ENCODE peak calls at places on chromosome 19, in six cellular contexts. One of them, this sample, is unnamed. For H3K36me3, the result is how much of the 10 kb centered on the place peaks cover.

GRCh38 chr19:56864443-56865125 is 24.1 kb upstream of the PEG3 start:
- DNase-seq in H7: no peak
- DNase-seq in BJ: no peak
- DNase-seq in Peyer's patch: no peak
- DNase-seq in HCT116: no peak
- DNase-seq in thoracic aorta: no peak
- DNase-seq in this sample: no peak

GRCh38 chr19:29478578-29479565 is 46.9 kb upstream of the VSTM2B start:
- DNase-seq in H7: peak
- DNase-seq in BJ: no peak
- DNase-seq in Peyer's patch: no peak
- DNase-seq in HCT116: peak
- DNase-seq in thoracic aorta: no peak
- DNase-seq in this sample: no peak

GRCh38 chr19:13098291-13099072 is 4.2 kb downstream of the LYL1 start:
- DNase-seq in H7: peak
- DNase-seq in BJ: no peak
- DNase-seq in Peyer's patch: peak
- DNase-seq in HCT116: no peak
- DNase-seq in thoracic aorta: no peak
- DNase-seq in this sample: peak

GRCh38 chr19:2207991-2208860 is 27.9 kb downstream of the PLEKHJ1 start:
- DNase-seq in H7: no peak
- DNase-seq in BJ: peak
- DNase-seq in Peyer's patch: peak
- DNase-seq in HCT116: no peak
- DNase-seq in thoracic aorta: peak
- DNase-seq in this sample: no peak

GRCh38 chr19:55635856-55636440 is 4.9 kb upstream of the ZNF580 start:
- DNase-seq in H7: peak
- DNase-seq in BJ: no peak
- DNase-seq in Peyer's patch: no peak
- DNase-seq in HCT116: no peak
- DNase-seq in thoracic aorta: no peak
- DNase-seq in this sample: no peak

GRCh38 chr19:44757057-44757734 is 8.7 kb downstream of the BCL3 start:
- DNase-seq in H7: peak
- DNase-seq in BJ: no peak
- DNase-seq in Peyer's patch: no peak
- DNase-seq in HCT116: no peak
- DNase-seq in thoracic aorta: peak
- DNase-seq in this sample: no peak

GRCh38 chr19:47518139-47518538 is 3.3 kb upstream of the NAPA start:
- DNase-seq in H7: no peak
- DNase-seq in BJ: no peak
- DNase-seq in Peyer's patch: peak
- DNase-seq in HCT116: no peak
- DNase-seq in thoracic aorta: no peak
- DNase-seq in this sample: no peak

GRCh38 chr19:39110263-39110967 is 15.2 kb upstream of the PAK4 start:
- DNase-seq in H7: peak
- DNase-seq in BJ: no peak
- DNase-seq in Peyer's patch: peak
- DNase-seq in HCT116: peak
- DNase-seq in thoracic aorta: no peak
- DNase-seq in this sample: peak

GRCh38 chr19:29715695-29716581 is 877 bp upstream of the C19orf12 start:
- DNase-seq in H7: no peak
- DNase-seq in BJ: no peak
- DNase-seq in Peyer's patch: no peak
- DNase-seq in HCT116: no peak
- DNase-seq in thoracic aorta: no peak
- DNase-seq in this sample: no peak

GRCh38 chr19:16619456-16619855 is 8.5 kb downstream of the MED26 start:
- DNase-seq in H7: no peak
- DNase-seq in BJ: no peak
- DNase-seq in Peyer's patch: no peak
- DNase-seq in HCT116: no peak
- DNase-seq in thoracic aorta: no peak
- DNase-seq in this sample: no peak

GRCh38 chr19:54333586-54334298 is 5.2 kb downstream of the LILRA4 start:
- DNase-seq in H7: no peak
- DNase-seq in BJ: no peak
- DNase-seq in Peyer's patch: no peak
- DNase-seq in HCT116: no peak
- DNase-seq in thoracic aorta: no peak
- DNase-seq in this sample: no peak

GRCh38 chr19:33446918-33447293 is 73.4 kb downstream of the CEBPG start:
- DNase-seq in H7: no peak
- DNase-seq in BJ: no peak
- DNase-seq in Peyer's patch: no peak
- DNase-seq in HCT116: no peak
- DNase-seq in thoracic aorta: no peak
- DNase-seq in this sample: no peak

GRCh38 chr19:33812388-33813330 is 16.0 kb downstream of the KCTD15 start:
- DNase-seq in H7: peak
- DNase-seq in BJ: no peak
- DNase-seq in Peyer's patch: no peak
- DNase-seq in HCT116: no peak
- DNase-seq in thoracic aorta: no peak
- DNase-seq in this sample: no peak

GRCh38 chr19:33062902-33063301 is 1.8 kb downstream of the RHPN2 start:
- DNase-seq in H7: peak
- DNase-seq in BJ: no peak
- DNase-seq in Peyer's patch: no peak
- DNase-seq in HCT116: no peak
- DNase-seq in thoracic aorta: no peak
- DNase-seq in this sample: no peak

GRCh38 chr19:9531933-9532332 is 6.5 kb downstream of the ZNF426 start:
- DNase-seq in H7: no peak
- DNase-seq in BJ: no peak
- DNase-seq in Peyer's patch: no peak
- DNase-seq in HCT116: no peak
- DNase-seq in thoracic aorta: no peak
- DNase-seq in this sample: no peak

GRCh38 chr19:18321729-18322091 is 1.2 kb downstream of the LSM4 start:
- DNase-seq in H7: no peak
- DNase-seq in BJ: no peak
- DNase-seq in Peyer's patch: no peak
- DNase-seq in HCT116: no peak
- DNase-seq in thoracic aorta: no peak
- DNase-seq in this sample: no peak

GRCh38 chr19:38209671-38210457 is 14.2 kb downstream of the DPF1 start:
- DNase-seq in H7: peak
- DNase-seq in BJ: no peak
- DNase-seq in Peyer's patch: peak
- DNase-seq in HCT116: no peak
- DNase-seq in thoracic aorta: peak
- DNase-seq in this sample: peak

GRCh38 chr19:48329167-48329891 is 4.0 kb downstream of the EMP3 start:
- DNase-seq in H7: peak
- DNase-seq in BJ: no peak
- DNase-seq in Peyer's patch: peak
- DNase-seq in HCT116: no peak
- DNase-seq in thoracic aorta: no peak
- DNase-seq in this sample: no peak

GRCh38 chr19:19342086-19343015 is 21.7 kb downstream of the MAU2 start:
- DNase-seq in H7: peak
- DNase-seq in BJ: no peak
- DNase-seq in Peyer's patch: peak
- DNase-seq in HCT116: peak
- DNase-seq in thoracic aorta: no peak
- DNase-seq in this sample: peak

GRCh38 chr19:16449330-16449961 is 22.3 kb downstream of the EPS15L1 start:
- DNase-seq in H7: no peak
- DNase-seq in BJ: no peak
- DNase-seq in Peyer's patch: peak
- DNase-seq in HCT116: no peak
- DNase-seq in thoracic aorta: no peak
- DNase-seq in this sample: no peak

GRCh38 chr19:56291857-56292256 is 19.3 kb downstream of the EDDM13 start:
- DNase-seq in H7: no peak
- DNase-seq in BJ: no peak
- DNase-seq in Peyer's patch: no peak
- DNase-seq in HCT116: no peak
- DNase-seq in thoracic aorta: no peak
- DNase-seq in this sample: no peak

GRCh38 chr19:14410054-14410774 is 8.9 kb downstream of the DDX39A start:
- DNase-seq in H7: peak
- DNase-seq in BJ: no peak
- DNase-seq in Peyer's patch: peak
- DNase-seq in HCT116: no peak
- DNase-seq in thoracic aorta: no peak
- DNase-seq in this sample: no peak

GRCh38 chr19:14407889-14408640 is 11.1 kb downstream of the DDX39A start:
- DNase-seq in H7: peak
- DNase-seq in BJ: no peak
- DNase-seq in Peyer's patch: no peak
- DNase-seq in HCT116: no peak
- DNase-seq in thoracic aorta: no peak
- DNase-seq in this sample: no peak

GRCh38 chr19:14408641-14409120 is 10.5 kb downstream of the DDX39A start:
- DNase-seq in H7: peak
- DNase-seq in BJ: no peak
- DNase-seq in Peyer's patch: no peak
- DNase-seq in HCT116: no peak
- DNase-seq in thoracic aorta: no peak
- DNase-seq in this sample: no peak

GRCh38 chr19:14410775-14411134 is 8.4 kb downstream of the DDX39A start:
- DNase-seq in H7: peak
- DNase-seq in BJ: no peak
- DNase-seq in Peyer's patch: no peak
- DNase-seq in HCT116: no peak
- DNase-seq in thoracic aorta: no peak
- DNase-seq in this sample: no peak

GRCh38 chr19:14409157-14410053 is 9.7 kb downstream of the DDX39A start:
- DNase-seq in H7: peak
- DNase-seq in BJ: no peak
- DNase-seq in Peyer's patch: no peak
- DNase-seq in HCT116: no peak
- DNase-seq in thoracic aorta: no peak
- DNase-seq in this sample: no peak
- H3K36me3 ChIP-seq in H7: under half
- H3K36me3 ChIP-seq in BJ: half or more
- H3K36me3 ChIP-seq in Peyer's patch: under half
- H3K36me3 ChIP-seq in HCT116: under half
- H3K36me3 ChIP-seq in thoracic aorta: half or more
- H3K36me3 ChIP-seq in this sample: under half

DNA sequence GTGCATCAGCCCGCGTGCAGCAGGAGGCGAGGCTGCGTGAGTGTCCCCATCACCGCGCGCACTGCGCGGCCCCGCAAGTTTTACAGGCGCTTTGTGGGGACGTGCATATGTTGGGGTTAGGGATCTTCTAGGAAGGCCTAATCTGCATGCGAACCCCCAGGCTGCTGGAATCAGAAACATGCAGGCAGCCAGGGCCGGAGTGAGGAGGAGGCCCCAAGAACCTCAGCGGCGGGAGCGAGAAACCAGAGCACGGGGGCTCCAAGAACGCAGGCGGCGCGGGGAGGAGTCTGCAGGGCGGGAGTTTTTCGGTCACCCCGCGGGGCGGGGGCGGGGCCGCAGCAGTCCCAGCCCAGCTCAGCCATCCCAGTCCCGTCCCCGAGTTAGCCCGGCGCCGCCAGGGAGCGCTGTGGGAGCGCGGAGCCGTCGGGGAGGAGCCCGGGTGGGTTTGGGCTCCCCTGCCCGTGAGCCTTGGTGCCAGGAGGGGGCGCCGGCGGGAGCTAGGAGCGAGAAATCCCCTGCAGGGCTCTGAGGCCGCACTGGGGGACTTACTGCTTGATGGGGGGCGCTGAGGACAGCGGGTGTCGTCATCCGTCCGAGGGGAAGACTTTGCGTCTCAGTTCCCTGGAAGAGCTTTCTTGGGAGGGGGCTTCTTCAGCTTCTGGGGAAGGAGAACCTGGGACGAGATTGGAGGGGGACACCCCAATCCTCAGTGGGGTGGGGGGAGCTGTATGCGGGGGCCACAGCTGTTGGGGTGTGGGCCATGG is 933 bp upstream of the NRTN start:
- DNase-seq in H7: peak
- DNase-seq in BJ: no peak
- DNase-seq in Peyer's patch: peak
- DNase-seq in HCT116: peak
- DNase-seq in thoracic aorta: no peak
- DNase-seq in this sample: peak
- H3K36me3 ChIP-seq in H7: under half
- H3K36me3 ChIP-seq in BJ: under half
- H3K36me3 ChIP-seq in Peyer's patch: under half
- H3K36me3 ChIP-seq in HCT116: under half
- H3K36me3 ChIP-seq in thoracic aorta: under half
- H3K36me3 ChIP-seq in this sample: under half

GRCh38 chr19:53088091-53088490 is 15.1 kb downstream of the ZNF160 start:
- DNase-seq in H7: no peak
- DNase-seq in BJ: no peak
- DNase-seq in Peyer's patch: no peak
- DNase-seq in HCT116: no peak
- DNase-seq in thoracic aorta: no peak
- DNase-seq in this sample: no peak
- H3K36me3 ChIP-seq in H7: under half
- H3K36me3 ChIP-seq in BJ: under half
- H3K36me3 ChIP-seq in Peyer's patch: under half
- H3K36me3 ChIP-seq in HCT116: under half
- H3K36me3 ChIP-seq in thoracic aorta: half or more
- H3K36me3 ChIP-seq in this sample: under half

GRCh38 chr19:3653865-3654513 is 27.4 kb upstream of the CACTIN start:
- DNase-seq in H7: peak
- DNase-seq in BJ: no peak
- DNase-seq in Peyer's patch: no peak
- DNase-seq in HCT116: no peak
- DNase-seq in thoracic aorta: no peak
- DNase-seq in this sample: no peak
- H3K36me3 ChIP-seq in H7: under half
- H3K36me3 ChIP-seq in BJ: under half
- H3K36me3 ChIP-seq in Peyer's patch: under half
- H3K36me3 ChIP-seq in HCT116: under half
- H3K36me3 ChIP-seq in thoracic aorta: half or more
- H3K36me3 ChIP-seq in this sample: under half

GRCh38 chr19:49926520-49926919 is 2.5 kb upstream of the ATF5 start:
- DNase-seq in H7: no peak
- DNase-seq in BJ: no peak
- DNase-seq in Peyer's patch: no peak
- DNase-seq in HCT116: no peak
- DNase-seq in thoracic aorta: no peak
- DNase-seq in this sample: no peak

GRCh38 chr19:49927526-49928264 is 1.3 kb upstream of the ATF5 start:
- DNase-seq in H7: no peak
- DNase-seq in BJ: no peak
- DNase-seq in Peyer's patch: no peak
- DNase-seq in HCT116: no peak
- DNase-seq in thoracic aorta: no peak
- DNase-seq in this sample: no peak

GRCh38 chr19:49924004-49924880 is 4.8 kb upstream of the ATF5 start:
- DNase-seq in H7: peak
- DNase-seq in BJ: no peak
- DNase-seq in Peyer's patch: no peak
- DNase-seq in HCT116: no peak
- DNase-seq in thoracic aorta: no peak
- DNase-seq in this sample: no peak

GRCh38 chr19:49923055-49924003 is 5.7 kb upstream of the ATF5 start:
- DNase-seq in H7: peak
- DNase-seq in BJ: no peak
- DNase-seq in Peyer's patch: peak
- DNase-seq in HCT116: no peak
- DNase-seq in thoracic aorta: no peak
- DNase-seq in this sample: no peak

GRCh38 chr19:49925486-49925885 is 3.5 kb upstream of the ATF5 start:
- DNase-seq in H7: no peak
- DNase-seq in BJ: no peak
- DNase-seq in Peyer's patch: no peak
- DNase-seq in HCT116: no peak
- DNase-seq in thoracic aorta: no peak
- DNase-seq in this sample: no peak
- H3K36me3 ChIP-seq in H7: under half
- H3K36me3 ChIP-seq in BJ: under half
- H3K36me3 ChIP-seq in Peyer's patch: under half
- H3K36me3 ChIP-seq in HCT116: under half
- H3K36me3 ChIP-seq in thoracic aorta: under half
- H3K36me3 ChIP-seq in this sample: under half